ENCODE peak calls at places on chromosomes 5 and 9, in eight cellular contexts. G is stimulated activated CD8-positive, alpha-beta memory T cell treated with anti-CD3 and anti-CD28 coated beads, Interleukin-15, amount 100 ng/mL, for 48 hours; K is KBM-7; D is activated effector memory CD4-positive, alpha-beta T cell treated with Interleukin-2 at 50 U/mL for 16 hours; B is caudate nucleus; M is head of caudate nucleus; Z is activated T-cell treated with anti-CD3 and anti-CD28 coated beads, Interleukin-2, amount 50 U/mL, for 24 hours; A is upper lobe of right lung. P is an unnamed sample.

GRCh38 chr5:73797142-73797530 is 171.1 kb downstream of the ARHGEF28 start:
- DNase-seq in D (no peak), B (no peak), Z (no peak), G (no peak), M (no peak), A (no peak), K (no peak), P (no peak)

GRCh38 chr5:77776606-77777206 is 567 bp upstream of the TBCA start:
- DNase-seq in Z (no peak), M (no peak), D (no peak), K (no peak), G (no peak), B (no peak), A (no peak), P (no peak)

GRCh38 chr5:113487411-113487778 is 858 bp downstream of the MCC start:
- DNase-seq in D (no peak), G (no peak), M (no peak), K (no peak), Z (peak; percentile 37), B (no peak), A (no peak), P (no peak)

GRCh38 chr5:115351356-115352195 is 55.1 kb upstream of the CCDC112 start:
- DNase-seq in M (no peak), G (no peak), K (no peak), B (no peak), D (no peak), A (no peak), Z (no peak), P (no peak)

GRCh38 chr9:128629136-128629535 is 27.5 kb downstream of the DYNC2I2 start:
- DNase-seq in Z (no peak), D (no peak), G (no peak), A (no peak), M (no peak), K (no peak), B (no peak), P (no peak)

GRCh38 chr9:81626511-81626910 is 62.8 kb downstream of the TLE1 start:
- DNase-seq in A (no peak), M (no peak), K (no peak), D (no peak), B (no peak), Z (no peak), G (no peak), P (no peak)

GRCh38 chr9:93905473-93906133 is 49.6 kb downstream of the BARX1 start:
- DNase-seq in K (no peak), G (no peak), A (peak; percentile 59), B (no peak), Z (peak; percentile 11), M (no peak), D (no peak), P (no peak)

GRCh38 chr9:76756273-76756650 is 8.0 kb upstream of the PCA3 start:
- DNase-seq in A (no peak), K (peak; percentile 32), G (no peak), M (peak; percentile 24), D (no peak), Z (no peak), B (no peak), P (no peak)

GRCh38 chr9:249025-249424 is 34.4 kb downstream of the DOCK8 start:
- DNase-seq in B (no peak), M (no peak), Z (no peak), K (no peak), D (no peak), A (no peak), G (no peak), P (no peak)

GRCh38 chr5:53418409-53418808 is 62.0 kb upstream of the FST start:
- DNase-seq in M (no peak), B (no peak), K (no peak), A (no peak), D (no peak), G (no peak), Z (no peak), P (no peak)

GRCh38 chr5:96297290-96297689 is 135.8 kb downstream of the PCSK1 start:
- DNase-seq in D (no peak), G (no peak), A (no peak), B (no peak), M (no peak), K (no peak), Z (no peak), P (no peak)

GRCh38 chr9:115998661-115999060 is 154.9 kb upstream of the PAPPA start:
- DNase-seq in D (no peak), Z (no peak), M (no peak), K (no peak), A (no peak), B (no peak), G (no peak), P (no peak)

GRCh38 chr9:133787749-133788015 is 49.5 kb upstream of the SARDH start:
- DNase-seq in A (no peak), G (no peak), K (no peak), B (no peak), D (no peak), Z (no peak), M (no peak), P (peak; percentile 39)

GRCh38 chr9:108565651-108566378 is 290.0 kb downstream of the ACTL7B start:
- DNase-seq in B (peak; percentile 27), A (no peak), M (peak; percentile 5), G (no peak), Z (no peak), K (peak; percentile 58), D (no peak), P (no peak)

P was measured in activated B cell treated with CpG ODN at 0.5 μM for 24 hours.